ENCODE peak calls at places on chromosomes 6 and 20, in six cellular contexts. One of them, this sample, is unnamed.

GRCh38 chr20:62845818-62846527 is 15.6 kb downstream of the TCFL5 start:
- DNase-seq in hypothalamus: no peak
- DNase-seq in OCI-LY7: no peak
- DNase-seq in SW 1271: no peak
- DNase-seq in fibroblast of the aortic adventitia: no peak
- DNase-seq in type B pancreatic cell: no peak
- DNase-seq in this sample: no peak

GRCh38 chr6:137933696-137934095 is 66.6 kb downstream of the TNFAIP3 start:
- DNase-seq in SW 1271: no peak
- DNase-seq in hypothalamus: no peak
- DNase-seq in type B pancreatic cell: no peak
- DNase-seq in fibroblast of the aortic adventitia: peak; percentile 99
- DNase-seq in OCI-LY7: no peak
- DNase-seq in this sample: no peak

GRCh38 chr6:15522026-15522425 is 140.8 kb downstream of the DTNBP1 start:
- DNase-seq in SW 1271: no peak
- DNase-seq in OCI-LY7: no peak
- DNase-seq in type B pancreatic cell: no peak
- DNase-seq in fibroblast of the aortic adventitia: no peak
- DNase-seq in hypothalamus: no peak
- DNase-seq in this sample: no peak

GRCh38 chr6:32146687-32147086 is 5.1 kb downstream of the PRRT1 start:
- DNase-seq in fibroblast of the aortic adventitia: no peak
- DNase-seq in SW 1271: no peak
- DNase-seq in hypothalamus: no peak
- DNase-seq in OCI-LY7: no peak
- DNase-seq in type B pancreatic cell: no peak
- DNase-seq in this sample: no peak

GRCh38 chr6:170188571-170189001 is 102.3 kb downstream of the DLL1 start:
- DNase-seq in hypothalamus: no peak
- DNase-seq in OCI-LY7: no peak
- DNase-seq in fibroblast of the aortic adventitia: no peak
- DNase-seq in type B pancreatic cell: peak; percentile 64
- DNase-seq in SW 1271: no peak
- DNase-seq in this sample: no peak

GRCh38 chr20:24949756-24950127 is 673 bp downstream of the CST7 start:
- DNase-seq in SW 1271: no peak
- DNase-seq in OCI-LY7: no peak
- DNase-seq in fibroblast of the aortic adventitia: no peak
- DNase-seq in hypothalamus: no peak
- DNase-seq in type B pancreatic cell: peak; percentile 45
- DNase-seq in this sample: no peak

GRCh38 chr20:32205502-32206382 is 1.8 kb downstream of the PLAGL2 start:
- DNase-seq in type B pancreatic cell: no peak
- DNase-seq in fibroblast of the aortic adventitia: no peak
- DNase-seq in OCI-LY7: peak; percentile 49
- DNase-seq in SW 1271: no peak
- DNase-seq in hypothalamus: no peak
- DNase-seq in this sample: no peak

GRCh38 chr20:51187318-51187717 is 164.4 kb upstream of the KCNG1 start:
- DNase-seq in SW 1271: no peak
- DNase-seq in OCI-LY7: no peak
- DNase-seq in hypothalamus: no peak
- DNase-seq in fibroblast of the aortic adventitia: no peak
- DNase-seq in type B pancreatic cell: no peak
- DNase-seq in this sample: no peak

GRCh38 chr6:143940011-143940597 is 68.0 kb downstream of the PLAGL1 start:
- DNase-seq in fibroblast of the aortic adventitia: peak; percentile 46
- DNase-seq in SW 1271: peak; percentile 65
- DNase-seq in hypothalamus: no peak
- DNase-seq in OCI-LY7: peak; percentile 63
- DNase-seq in type B pancreatic cell: no peak
- DNase-seq in this sample: peak; percentile 23

GRCh38 chr20:11114382-11114781 is 440.6 kb upstream of the JAG1 start:
- DNase-seq in fibroblast of the aortic adventitia: no peak
- DNase-seq in SW 1271: no peak
- DNase-seq in OCI-LY7: no peak
- DNase-seq in type B pancreatic cell: no peak
- DNase-seq in hypothalamus: no peak
- DNase-seq in this sample: no peak

GRCh38 chr6:98932424-98932823 is 15.3 kb downstream of the FBXL4 start:
- DNase-seq in SW 1271: no peak
- DNase-seq in hypothalamus: no peak
- DNase-seq in OCI-LY7: no peak
- DNase-seq in type B pancreatic cell: no peak
- DNase-seq in fibroblast of the aortic adventitia: no peak
- DNase-seq in this sample: no peak

GRCh38 chr20:54361485-54361884 is 113.9 kb upstream of the DOK5 start:
- DNase-seq in OCI-LY7: no peak
- DNase-seq in SW 1271: no peak
- DNase-seq in hypothalamus: no peak
- DNase-seq in fibroblast of the aortic adventitia: peak; percentile 69
- DNase-seq in type B pancreatic cell: no peak
- DNase-seq in this sample: no peak

GRCh38 chr6:166782541-166782940 is 155.5 kb upstream of the RPS6KA2 start:
- DNase-seq in OCI-LY7: no peak
- DNase-seq in hypothalamus: no peak
- DNase-seq in type B pancreatic cell: no peak
- DNase-seq in SW 1271: no peak
- DNase-seq in fibroblast of the aortic adventitia: no peak
- DNase-seq in this sample: no peak

GRCh38 chr6:86856937-86857563 is 80.3 kb upstream of the HTR1E start:
- DNase-seq in fibroblast of the aortic adventitia: peak; percentile 50
- DNase-seq in OCI-LY7: peak; percentile 58
- DNase-seq in hypothalamus: no peak
- DNase-seq in SW 1271: peak; percentile 31
- DNase-seq in type B pancreatic cell: no peak
- DNase-seq in this sample: no peak

GRCh38 chr6:70520575-70520974 is 46.2 kb upstream of the SDHAF4 start:
- DNase-seq in fibroblast of the aortic adventitia: peak; percentile 40
- DNase-seq in type B pancreatic cell: no peak
- DNase-seq in SW 1271: peak; percentile 8
- DNase-seq in hypothalamus: no peak
- DNase-seq in OCI-LY7: peak; percentile 27
- DNase-seq in this sample: no peak

GRCh38 chr6:20583447-20583806 is 49.2 kb downstream of the CDKAL1 start:
- DNase-seq in fibroblast of the aortic adventitia: no peak
- DNase-seq in OCI-LY7: no peak
- DNase-seq in SW 1271: no peak
- DNase-seq in type B pancreatic cell: no peak
- DNase-seq in hypothalamus: no peak
- DNase-seq in this sample: no peak

GRCh38 chr20:62617711-62618483 is 24.4 kb upstream of the SLCO4A1 start:
- DNase-seq in SW 1271: peak; percentile 88
- DNase-seq in fibroblast of the aortic adventitia: no peak
- DNase-seq in hypothalamus: no peak
- DNase-seq in type B pancreatic cell: no peak
- DNase-seq in OCI-LY7: peak; percentile 46
- DNase-seq in this sample: no peak